ENCODE peak calls at places on chromosome 13, in ten cellular contexts. U is dorsolateral prefrontal cortex, C is IMR-90, Z is KG1, D is amniotic stem cell, S is left lung, T is breast epithelium, X is uterus, I is HFF-Myc, P is caudate nucleus. K is an unnamed sample.

GRCh38 chr13:49225358-49226042 is 5.4 kb downstream of the MLNR start:
- DNase-seq in T (no peak), P (no peak), U (no peak), I (no peak), C (no peak), Z (no peak), X (no peak), D (no peak), S (no peak), K (no peak)

GRCh38 chr13:58594978-58595600 is 963.5 kb downstream of the PCDH17 start:
- DNase-seq in S (no peak), P (no peak), T (no peak), Z (no peak), X (no peak), I (no peak), U (no peak), D (no peak), C (no peak), K (no peak)

GRCh38 chr13:34019870-34020269 is 201.9 kb downstream of the RFC3 start:
- DNase-seq in C (no peak), S (no peak), P (no peak), D (no peak), U (no peak), I (no peak), Z (no peak), X (no peak), T (no peak), K (no peak)

GRCh38 chr13:45456196-45456972 is 8.4 kb upstream of the COG3 start:
- DNase-seq in C (peak), Z (no peak), X (no peak), P (no peak), T (no peak), S (no peak), D (no peak), I (no peak), U (no peak), K (no peak)

GRCh38 chr13:66033924-66034323 is 1196.2 kb downstream of the PCDH9 start:
- DNase-seq in D (no peak), P (no peak), Z (no peak), I (no peak), X (no peak), S (no peak), T (no peak), C (no peak), U (no peak), K (no peak)

GRCh38 chr13:37835392-37835791 is 34.2 kb downstream of the TRPC4 start:
- DNase-seq in Z (no peak), I (no peak), S (no peak), U (no peak), P (no peak), X (no peak), T (no peak), C (no peak), D (no peak), K (no peak)

GRCh38 chr13:20411638-20412342 is 113.9 kb downstream of the CRYL1 start:
- DNase-seq in X (no peak), S (no peak), I (no peak), Z (peak), D (no peak), C (no peak), T (peak), U (no peak), P (no peak), K (no peak)

GRCh38 chr13:28630864-28631263 is 28.1 kb upstream of the POMP start:
- DNase-seq in X (no peak), U (no peak), T (no peak), C (no peak), I (no peak), Z (no peak), D (no peak), P (no peak), S (no peak), K (no peak)

GRCh38 chr13:27644302-27644701 is 22.6 kb downstream of the POLR1D start:
- DNase-seq in Z (no peak), U (no peak), X (no peak), D (no peak), P (no peak), T (no peak), C (peak), S (no peak), I (peak), K (no peak)

GRCh38 chr13:47708386-47708785 is 292.7 kb downstream of the SUCLA2 start:
- DNase-seq in X (no peak), D (no peak), S (no peak), P (no peak), I (peak), C (peak), T (no peak), Z (no peak), U (no peak), K (no peak)

GRCh38 chr13:38872693-38873092 is 117.9 kb downstream of the STOML3 start:
- DNase-seq in S (peak), I (no peak), C (peak), T (no peak), P (peak), D (no peak), Z (no peak), X (peak), U (peak), K (no peak)

GRCh38 chr13:21849323-21849722 is 178.4 kb downstream of the FGF9 start:
- DNase-seq in S (no peak), D (no peak), Z (peak), X (no peak), P (no peak), I (no peak), C (peak), T (no peak), U (no peak), K (no peak)

GRCh38 chr13:73462241-73462640 is 403.4 kb downstream of the KLF5 start:
- DNase-seq in X (no peak), D (no peak), S (no peak), Z (no peak), U (no peak), P (no peak), C (peak), T (no peak), I (no peak), K (no peak)

GRCh38 chr13:40102854-40103253 is 447.4 kb downstream of the COG6 start:
- DNase-seq in T (no peak), I (peak), D (no peak), P (peak), X (peak), Z (no peak), S (no peak), U (no peak), C (peak), K (no peak)

K was measured in upper lobe of right lung.